ENCODE peak calls at places on chromosomes 7 and 10, in seven cellular contexts. F, K, I, W, C, H and M are unnamed samples.

GRCh38 chr10:17263580-17263979 is 35.5 kb downstream of the VIM start:
- DNase-seq in W (no peak), H (no peak), I (no peak), K (no peak), F (no peak), C (no peak), M (no peak)

GRCh38 chr7:415646-416525 is 103.8 kb downstream of the PDGFA start:
- DNase-seq in F (no peak), I (no peak), K (no peak), C (no peak), W (no peak), H (no peak), M (no peak)

GRCh38 chr10:82759050-82759449 is 884.1 kb downstream of the NRG3 start:
- DNase-seq in C (no peak), W (no peak), I (no peak), K (no peak), H (no peak), F (no peak), M (no peak)

GRCh38 chr7:155441856-155442255 is 16.1 kb upstream of the EN2 start:
- DNase-seq in F (no peak), W (no peak), I (no peak), C (no peak), H (no peak), K (no peak), M (no peak)

GRCh38 chr10:88886557-88886956 is 6.5 kb downstream of the STAMBPL1 start:
- DNase-seq in H (no peak), W (no peak), I (no peak), C (peak), F (no peak), K (no peak), M (peak)

GRCh38 chr10:126646101-126646500 is 24.4 kb downstream of the C10orf90 start:
- DNase-seq in W (no peak), K (peak), F (peak), C (no peak), I (no peak), H (peak), M (peak)

GRCh38 chr7:138975343-138976104 is 5.7 kb downstream of the KIAA1549 start:
- DNase-seq in C (no peak), H (no peak), F (no peak), K (no peak), W (no peak), I (no peak), M (no peak)

GRCh38 chr10:7484456-7485266 is 73.8 kb upstream of the SFMBT2 start:
- DNase-seq in F (no peak), H (no peak), I (no peak), C (peak), W (no peak), K (no peak), M (no peak)

GRCh38 chr7:79137942-79138341 is 315.5 kb downstream of the MAGI2 start:
- DNase-seq in I (no peak), K (peak), F (peak), H (no peak), C (no peak), W (no peak), M (peak)

GRCh38 chr7:106143711-106144347 is 31.7 kb upstream of the SYPL1 start:
- DNase-seq in W (no peak), I (no peak), H (no peak), C (no peak), F (no peak), K (no peak), M (no peak)

GRCh38 chr7:128672927-128673517 is 930 bp downstream of the GARIN1A start:
- DNase-seq in K (peak), I (no peak), H (peak), W (no peak), C (peak), F (peak), M (peak)

GRCh38 chr10:23516530-23516929 is 77.7 kb downstream of the OTUD1 start:
- DNase-seq in F (peak), C (no peak), I (no peak), W (no peak), K (peak), H (peak), M (peak)

GRCh38 chr7:129560831-129561230 is 50.7 kb upstream of the NRF1 start:
- DNase-seq in I (no peak), C (no peak), H (no peak), K (no peak), F (no peak), W (no peak), M (no peak)

GRCh38 chr7:23093111-23093510 is 12.5 kb upstream of the KLHL7 start:
- DNase-seq in W (no peak), C (no peak), I (no peak), F (peak), H (no peak), K (peak), M (peak)

GRCh38 chr7:115059312-115059711 is 137.4 kb downstream of the MDFIC start:
- DNase-seq in W (no peak), I (no peak), K (peak), F (no peak), C (no peak), H (no peak), M (no peak)